ENCODE peak calls at places on chromosomes 13 and 19, in five cellular contexts. P is brain microvascular endothelial cell, H is coronary artery, S is left lung, A is pancreas. C is an unnamed sample.

GRCh38 chr13:28097503-28097902 is 2.9 kb downstream of the FLT3 start:
- DNase-seq in A (no peak), S (no peak), P (no peak), H (no peak), C (no peak)

GRCh38 chr19:38977445-38978314 is 2.1 kb upstream of the FBXO17 start:
- DNase-seq in P (no peak), H (no peak), S (no peak), A (no peak), C (no peak)

GRCh38 chr13:92573467-92574057 is 653.0 kb upstream of the GPC6 start:
- DNase-seq in S (no peak), A (no peak), H (no peak), P (peak), C (no peak)

GRCh38 chr13:112069063-112069726 is 2.2 kb downstream of the SOX1 start:
- DNase-seq in A (no peak), H (no peak), S (no peak), P (no peak), C (no peak)

GRCh38 chr19:54425382-54425723 is 10.1 kb downstream of the TTYH1 start:
- DNase-seq in P (no peak), H (no peak), S (no peak), A (no peak), C (no peak)

GRCh38 chr13:21243045-21243842 is 66.8 kb downstream of the MRPL57 start:
- DNase-seq in S (no peak), H (no peak), A (peak), P (no peak), C (no peak)

GRCh38 chr13:29513002-29513980 is 82.2 kb downstream of the SLC7A1 start:
- DNase-seq in S (peak), H (no peak), A (no peak), P (no peak), C (peak)

GRCh38 chr19:46659151-46660007 is 1.6 kb downstream of the DACT3 start:
- DNase-seq in A (peak), S (peak), H (peak), P (no peak), C (no peak)

GRCh38 chr19:48754950-48755645 is at the start of gene FGF21:
- DNase-seq in P (no peak), H (no peak), S (peak), A (peak), C (no peak)

GRCh38 chr13:112616586-112617381 is 28.8 kb upstream of the TUBGCP3 start:
- DNase-seq in H (no peak), A (no peak), S (no peak), P (peak), C (peak)

GRCh38 chr13:111537843-111538499 is 217.5 kb downstream of the TEX29 start:
- DNase-seq in H (no peak), S (no peak), A (no peak), P (no peak), C (no peak)

GRCh38 chr19:1905863-1906375 is 720 bp downstream of the ADAT3 start:
- DNase-seq in P (no peak), S (no peak), H (no peak), A (no peak), C (no peak)

GRCh38 chr19:23287620-23288019 is 37.4 kb upstream of the ZNF724 start:
- DNase-seq in P (no peak), H (no peak), S (no peak), A (no peak), C (no peak)

GRCh38 chr19:13951799-13952153 is 533 bp upstream of the DCAF15 start:
- DNase-seq in P (no peak), A (no peak), H (no peak), S (no peak), C (no peak)
- H3K27ac ChIP-seq in P (no peak), A (no peak), H (no peak), S (peak), C (no peak)

GRCh38 chr19:16714702-16715294 is 4.8 kb upstream of the NWD1 start:
- DNase-seq in P (peak), A (peak), H (no peak), S (peak), C (peak)

GRCh38 chr19:16715613-16716012 is 4.0 kb upstream of the NWD1 start:
- DNase-seq in H (no peak), P (no peak), A (no peak), S (no peak), C (no peak)
- H3K27ac ChIP-seq in H (no peak), P (no peak), A (no peak), S (no peak), C (no peak)

GRCh38 chr19:16623576-16623975 is 4.4 kb downstream of the MED26 start:
- DNase-seq in S (no peak), H (no peak), P (no peak), A (no peak), C (no peak)
- H3K27ac ChIP-seq in S (no peak), H (no peak), P (no peak), A (no peak), C (no peak)

DNA sequence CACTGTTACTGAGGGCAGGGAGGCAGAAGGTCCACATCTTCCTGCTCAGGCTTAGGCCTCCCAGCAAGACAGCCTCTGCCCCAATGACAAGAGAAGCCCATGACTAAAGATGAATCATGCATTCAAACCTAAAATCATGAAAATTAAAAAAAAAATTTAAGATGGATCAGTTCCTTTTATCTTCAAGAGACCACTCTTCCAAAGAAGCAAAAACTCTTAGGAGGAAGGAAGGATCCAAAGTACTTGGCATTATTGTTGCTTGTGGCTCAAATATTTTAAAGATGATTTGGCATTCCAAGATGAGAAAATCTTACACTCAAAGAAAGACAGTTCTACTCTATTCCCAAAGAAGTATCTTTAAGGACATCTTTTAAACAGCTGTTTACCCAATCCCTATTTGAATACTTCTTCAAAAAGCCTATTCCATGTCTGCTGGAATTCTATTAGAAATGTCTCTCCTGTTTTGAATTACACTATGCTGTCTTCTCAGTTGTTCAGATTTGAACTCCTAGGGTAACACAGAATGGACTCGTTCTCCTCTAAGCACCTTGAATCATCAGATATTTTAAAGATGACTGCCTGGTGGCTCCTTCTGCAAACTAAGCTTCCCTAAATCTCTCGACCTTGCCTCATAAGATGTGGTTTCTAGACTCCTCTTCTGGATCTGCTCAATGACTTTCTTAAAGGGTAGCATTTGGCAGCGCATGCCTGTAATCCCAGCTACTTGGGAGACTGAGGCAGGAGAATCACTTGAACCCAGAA is 7.0 kb downstream of the SERP2 start:
- DNase-seq in A (no peak), H (no peak), P (peak), S (no peak), C (no peak)
- H3K27ac ChIP-seq in A (no peak), H (no peak), P (no peak), S (no peak), C (no peak)

GRCh38 chr19:8485561-8486371 is 16.7 kb downstream of the PRAM1 start:
- DNase-seq in P (no peak), S (peak), H (no peak), A (peak), C (no peak)
- H3K27ac ChIP-seq in P (no peak), S (peak), H (no peak), A (no peak), C (no peak)

GRCh38 chr13:25733061-25733491 is 318.7 kb downstream of the SHISA2 start:
- DNase-seq in S (no peak), H (no peak), P (peak), A (no peak), C (no peak)

GRCh38 chr13:25731511-25731910 is 320.3 kb downstream of the SHISA2 start:
- DNase-seq in H (no peak), A (no peak), P (no peak), S (no peak), C (no peak)

GRCh38 chr13:25733696-25734435 is 317.9 kb downstream of the SHISA2 start:
- DNase-seq in P (no peak), H (no peak), S (no peak), A (no peak), C (no peak)

GRCh38 chr13:25731037-25731436 is 320.8 kb downstream of the SHISA2 start:
- DNase-seq in P (no peak), A (no peak), S (no peak), H (no peak), C (no peak)

DNA sequence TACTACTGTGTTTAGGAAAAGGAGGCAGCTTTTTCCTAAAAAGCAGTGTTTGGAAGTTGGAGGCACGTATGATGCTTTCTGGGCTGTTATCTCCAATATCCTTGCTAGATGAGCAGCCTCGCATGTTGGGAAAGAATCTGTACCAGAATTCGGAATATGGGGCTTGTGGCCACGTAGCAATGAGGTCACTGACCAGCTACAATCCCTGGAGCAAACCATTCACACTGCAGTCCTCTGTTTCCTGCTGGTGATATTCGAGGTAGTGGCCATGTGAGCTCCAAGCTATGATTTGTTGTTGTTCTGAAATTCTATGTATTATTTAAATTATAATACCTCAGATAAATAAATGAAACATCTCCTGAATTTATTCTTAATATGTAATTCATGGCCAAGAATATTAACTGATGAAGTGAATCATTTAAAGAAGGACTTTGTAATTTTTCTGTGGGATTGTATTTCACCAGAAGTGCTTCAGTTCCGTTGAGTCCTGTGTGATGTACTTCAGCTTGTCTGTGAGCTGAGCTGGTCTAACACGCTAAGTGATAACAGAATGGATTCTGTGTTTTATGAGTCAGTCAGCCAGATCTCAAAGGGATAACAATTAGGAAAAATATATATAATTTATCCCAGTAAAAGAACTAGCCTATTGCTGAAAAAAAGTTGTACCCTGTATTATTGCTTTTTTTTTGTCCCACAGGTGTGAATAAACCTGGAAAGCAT is 319.5 kb downstream of the SHISA2 start:
- DNase-seq in H (no peak), A (no peak), S (no peak), P (peak), C (no peak)
- H3K27ac ChIP-seq in H (no peak), A (no peak), S (no peak), P (peak), C (no peak)

GRCh38 chr19:5251096-5252065 is 89.2 kb downstream of the PTPRS start:
- DNase-seq in P (no peak), H (no peak), S (no peak), A (no peak), C (no peak)
- H3K27ac ChIP-seq in P (no peak), H (no peak), S (no peak), A (no peak), C (no peak)

DNA sequence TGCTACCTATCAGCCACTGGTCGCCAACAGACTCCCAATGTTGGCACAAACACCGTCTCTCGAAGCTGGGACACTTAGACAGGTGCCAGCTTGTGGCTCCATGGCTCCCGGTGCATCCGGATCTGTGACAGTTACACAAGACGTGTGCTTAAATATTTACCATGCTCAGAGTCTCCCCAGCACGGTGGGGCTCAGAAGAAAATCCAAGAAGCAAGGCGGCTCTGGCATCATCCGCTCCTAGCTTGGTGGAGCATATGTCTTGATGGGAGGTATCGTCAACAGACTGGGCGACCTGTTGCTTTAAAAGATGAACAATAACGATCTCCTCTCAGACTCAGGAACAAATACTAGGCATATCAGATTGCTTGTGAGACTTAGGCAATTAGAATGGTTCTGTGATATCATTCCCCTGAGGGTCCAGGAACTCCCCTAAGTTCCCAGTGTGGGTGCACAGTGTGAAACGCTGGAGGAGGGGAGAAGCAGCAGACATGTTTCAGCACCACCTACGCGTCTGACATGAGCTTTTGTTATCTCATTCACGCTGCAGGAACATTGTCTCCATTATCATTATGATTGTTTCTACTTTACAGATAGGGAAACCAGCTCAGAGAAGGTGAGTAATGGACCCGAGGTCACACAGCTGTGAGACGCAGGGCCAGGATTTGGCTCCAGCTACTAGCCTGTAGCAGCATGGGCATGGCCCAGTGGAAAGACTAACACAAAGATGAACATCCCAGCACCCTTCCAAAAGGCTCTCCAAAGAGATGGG is 61.7 kb downstream of the ALOX5AP start:
- DNase-seq in P (peak), A (no peak), H (no peak), S (no peak), C (peak)
- H3K27ac ChIP-seq in P (peak), A (no peak), H (no peak), S (no peak), C (no peak)

GRCh38 chr19:44746946-44747738 is 1.4 kb upstream of the BCL3 start:
- DNase-seq in H (peak), S (peak), A (peak), P (peak), C (peak)

GRCh38 chr19:44745386-44745831 is 3.1 kb upstream of the BCL3 start:
- DNase-seq in A (peak), S (peak), H (no peak), P (no peak), C (no peak)

GRCh38 chr19:44747739-44748425 is 626 bp upstream of the BCL3 start:
- DNase-seq in H (no peak), S (peak), P (no peak), A (peak), C (peak)

GRCh38 chr19:44746616-44746945 is 1.9 kb upstream of the BCL3 start:
- DNase-seq in S (no peak), A (no peak), H (no peak), P (no peak), C (no peak)

GRCh38 chr19:44745887-44746600 is 2.5 kb upstream of the BCL3 start:
- DNase-seq in H (no peak), A (no peak), S (no peak), P (no peak), C (no peak)
- H3K27ac ChIP-seq in H (peak), A (no peak), S (peak), P (no peak), C (no peak)

GRCh38 chr13:42875448-42876269 is 94.3 kb downstream of the FAM216B start:
- DNase-seq in A (no peak), H (no peak), S (no peak), P (peak), C (peak)
- H3K27ac ChIP-seq in A (no peak), H (no peak), S (no peak), P (peak), C (no peak)

C was measured in endothelial cell of umbilical vein.